ENCODE peak calls at places on chromosomes 11 and 22, in nine cellular contexts. B is mesenchymal stem cell; L is ACHN; F is stimulated activated CD8-positive, alpha-beta memory T cell treated with anti-CD3 and anti-CD28 coated beads, Interleukin-7, amount 100 ng/mL, for 1 hour; P is psoas muscle; T is GM13977; U is effector memory CD8-positive, alpha-beta T cell; W is ovary; S is HTR-8/SVneo. H is an unnamed sample.

GRCh38 chr11:40388097-40388818 is 1071.2 kb downstream of the LRRC4C start:
- DNase-seq in W (no peak), P (no peak), L (peak), B (peak), F (no peak), U (no peak), T (no peak), S (peak), H (peak)

GRCh38 chr11:124896821-124897391 is 759 bp downstream of the ROBO4 start:
- DNase-seq in T (no peak), F (no peak), B (no peak), W (peak), L (no peak), S (no peak), P (peak), U (no peak), H (no peak)

GRCh38 chr11:6328321-6328720 is 8.0 kb upstream of the CAVIN3 start:
- DNase-seq in F (no peak), W (no peak), B (no peak), L (no peak), P (no peak), T (no peak), U (no peak), S (no peak), H (no peak)

GRCh38 chr22:46068176-46068907 is 82.0 kb upstream of the PPARA start:
- DNase-seq in S (no peak), P (no peak), B (no peak), T (no peak), U (no peak), F (no peak), L (no peak), W (peak), H (no peak)

GRCh38 chr11:70464509-70465361 is 66.4 kb downstream of the CTTN start:
- DNase-seq in B (no peak), T (no peak), P (no peak), S (no peak), U (no peak), L (no peak), F (no peak), W (no peak), H (no peak)

GRCh38 chr11:73398721-73399120 is 22.5 kb downstream of the RELT start:
- DNase-seq in W (peak), T (no peak), U (no peak), B (no peak), S (no peak), P (no peak), F (no peak), L (no peak), H (no peak)

GRCh38 chr22:23180893-23181762 is 819 bp downstream of the BCR start:
- DNase-seq in B (no peak), L (peak), T (peak), F (no peak), S (no peak), P (no peak), W (peak), U (peak), H (no peak)

GRCh38 chr11:58392741-58393140 is 13.9 kb downstream of the OR5B3 start:
- DNase-seq in T (no peak), S (no peak), W (no peak), P (no peak), B (no peak), F (no peak), L (no peak), U (no peak), H (no peak)

GRCh38 chr22:39502789-39503464 is 837 bp downstream of the MIEF1 start:
- DNase-seq in T (no peak), P (peak), B (no peak), L (no peak), F (no peak), W (no peak), U (no peak), S (no peak), H (no peak)

GRCh38 chr22:31148953-31149627 is 8.8 kb upstream of the PLA2G3 start:
- DNase-seq in W (peak), L (peak), T (peak), U (no peak), P (peak), B (peak), S (peak), F (no peak), H (peak)

H was measured in GM04504.